ENCODE peak calls at places on chromosomes 5 and 9, in six cellular contexts. B is GM12891, F is HCT116, D is A549, J is right lobe of liver, X is spleen. U is an unnamed sample.

GRCh38 chr5:78689893-78690592 is 41.5 kb upstream of the LHFPL2 start:
- DNase-seq in X (no peak), B (no peak), F (no peak), J (no peak), D (no peak), U (no peak)

GRCh38 chr5:157222506-157223230 is 42.0 kb downstream of the ITK start:
- DNase-seq in X (no peak), D (no peak), J (no peak), B (no peak), F (no peak), U (peak; percentile 12)

GRCh38 chr5:141908796-141909195 is 14.9 kb upstream of the DELE1 start:
- DNase-seq in B (no peak), X (no peak), D (no peak), J (no peak), F (no peak), U (no peak)

GRCh38 chr9:126125177-126125576 is 201.5 kb upstream of the MVB12B start:
- DNase-seq in F (no peak), J (no peak), D (no peak), X (peak; percentile 7), B (no peak), U (no peak)

GRCh38 chr9:125987420-125987819 is 240.2 kb downstream of the PBX3 start:
- DNase-seq in D (no peak), J (peak; percentile 10), B (no peak), X (no peak), F (no peak), U (no peak)

GRCh38 chr9:32738501-32739172 is 44.7 kb upstream of the TMEM215 start:
- DNase-seq in F (peak; percentile 46), J (no peak), X (no peak), D (peak; percentile 4), B (no peak), U (no peak)

GRCh38 chr5:135491552-135492318 is 39.6 kb upstream of the TIFAB start:
- DNase-seq in X (no peak), D (no peak), J (no peak), F (no peak), B (no peak), U (no peak)

GRCh38 chr5:9920696-9921095 is 290.5 kb upstream of the TAS2R1 start:
- DNase-seq in F (no peak), D (no peak), X (no peak), J (no peak), B (no peak), U (no peak)

GRCh38 chr9:129613520-129614175 is 7.3 kb downstream of the C9orf50 start:
- DNase-seq in D (no peak), X (no peak), J (no peak), F (no peak), B (no peak), U (no peak)

GRCh38 chr5:76532061-76532460 is 91.1 kb downstream of the F2RL2 start:
- DNase-seq in B (no peak), D (no peak), X (no peak), F (no peak), J (no peak), U (no peak)

GRCh38 chr5:76527685-76528161 is 95.5 kb downstream of the F2RL2 start:
- DNase-seq in B (no peak), J (no peak), F (no peak), D (no peak), X (no peak), U (no peak)

GRCh38 chr5:76526950-76527349 is 96.3 kb downstream of the F2RL2 start:
- DNase-seq in J (no peak), D (no peak), F (no peak), X (no peak), B (no peak), U (no peak)

GRCh38 chr5:76529464-76530344 is 93.5 kb downstream of the F2RL2 start:
- DNase-seq in D (no peak), F (no peak), B (no peak), J (no peak), X (no peak), U (no peak)

DNA sequence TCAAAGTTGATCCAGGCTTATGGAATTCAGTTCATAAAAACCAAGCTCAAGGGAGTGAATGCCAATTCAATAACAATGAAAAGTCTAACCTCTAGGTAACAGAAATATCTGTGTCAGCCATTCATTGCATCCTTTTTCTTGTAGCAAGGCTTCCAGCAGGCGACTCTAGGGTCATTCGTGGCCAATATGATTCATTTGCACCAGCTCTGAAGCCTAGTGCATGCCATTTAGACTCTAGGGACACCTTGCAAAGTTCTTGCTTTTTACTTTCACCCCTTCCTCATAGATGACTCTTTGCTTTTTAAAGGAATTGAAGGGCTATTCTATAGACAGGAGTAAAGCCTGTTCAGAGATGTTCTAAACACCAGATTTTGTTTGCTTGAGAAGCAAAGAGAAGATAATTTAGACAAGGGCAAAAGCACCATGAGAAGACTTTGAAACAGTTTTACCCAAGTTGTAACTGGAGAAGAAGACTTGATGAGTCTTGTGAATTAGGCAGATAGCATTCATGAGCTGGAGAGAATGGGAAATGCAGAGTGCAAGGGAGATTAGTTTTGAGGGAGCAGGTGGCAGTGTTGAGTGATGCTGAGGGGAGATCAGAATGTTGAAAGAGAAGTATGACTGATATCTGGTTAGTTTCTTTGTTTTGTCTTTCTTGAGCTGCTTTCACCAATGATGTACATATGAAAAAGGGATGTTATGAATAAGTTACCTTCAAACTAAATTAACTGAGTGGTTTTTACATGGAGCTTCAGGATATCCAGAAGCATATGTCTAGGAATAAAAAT is 94.5 kb downstream of the F2RL2 start:
- DNase-seq in B (no peak), D (no peak), J (no peak), X (no peak), F (no peak), U (no peak)
- TF ChIP-seq POLR2A in B (no peak), D (no peak), J (no peak), X (no peak), F (no peak), U (no peak)

DNA sequence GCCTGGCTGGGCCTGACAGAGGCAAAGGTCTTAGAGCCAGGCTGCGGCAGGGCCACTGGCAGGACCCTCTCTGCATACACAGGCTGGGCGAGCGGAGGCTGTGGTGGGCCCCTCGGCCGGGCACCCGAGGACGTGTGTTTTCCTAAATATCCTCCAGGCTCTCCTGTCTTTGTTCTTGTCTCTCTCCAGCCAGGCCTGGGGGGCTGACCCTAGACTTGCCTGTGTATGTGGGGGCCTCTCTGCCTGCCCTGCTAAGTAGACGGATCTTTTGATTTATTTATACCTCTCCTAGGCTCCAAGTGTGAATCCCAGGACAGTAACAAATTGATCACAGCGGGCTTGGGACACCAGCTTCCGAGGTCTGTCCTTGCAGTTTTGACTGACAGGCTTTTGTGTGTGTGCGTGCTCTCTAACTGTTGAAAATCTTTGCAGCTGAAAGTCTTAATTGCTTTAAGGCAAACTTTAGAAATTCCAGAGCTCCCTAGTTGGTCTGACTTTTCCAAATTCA is 1.1 kb downstream of the NEK6 start:
- DNase-seq in B (no peak), F (no peak), D (no peak), X (no peak), J (no peak), U (peak; percentile 36)
- TF ChIP-seq POLR2A in B (no peak), F (no peak), D (no peak), X (no peak), J (no peak), U (no peak)

DNA sequence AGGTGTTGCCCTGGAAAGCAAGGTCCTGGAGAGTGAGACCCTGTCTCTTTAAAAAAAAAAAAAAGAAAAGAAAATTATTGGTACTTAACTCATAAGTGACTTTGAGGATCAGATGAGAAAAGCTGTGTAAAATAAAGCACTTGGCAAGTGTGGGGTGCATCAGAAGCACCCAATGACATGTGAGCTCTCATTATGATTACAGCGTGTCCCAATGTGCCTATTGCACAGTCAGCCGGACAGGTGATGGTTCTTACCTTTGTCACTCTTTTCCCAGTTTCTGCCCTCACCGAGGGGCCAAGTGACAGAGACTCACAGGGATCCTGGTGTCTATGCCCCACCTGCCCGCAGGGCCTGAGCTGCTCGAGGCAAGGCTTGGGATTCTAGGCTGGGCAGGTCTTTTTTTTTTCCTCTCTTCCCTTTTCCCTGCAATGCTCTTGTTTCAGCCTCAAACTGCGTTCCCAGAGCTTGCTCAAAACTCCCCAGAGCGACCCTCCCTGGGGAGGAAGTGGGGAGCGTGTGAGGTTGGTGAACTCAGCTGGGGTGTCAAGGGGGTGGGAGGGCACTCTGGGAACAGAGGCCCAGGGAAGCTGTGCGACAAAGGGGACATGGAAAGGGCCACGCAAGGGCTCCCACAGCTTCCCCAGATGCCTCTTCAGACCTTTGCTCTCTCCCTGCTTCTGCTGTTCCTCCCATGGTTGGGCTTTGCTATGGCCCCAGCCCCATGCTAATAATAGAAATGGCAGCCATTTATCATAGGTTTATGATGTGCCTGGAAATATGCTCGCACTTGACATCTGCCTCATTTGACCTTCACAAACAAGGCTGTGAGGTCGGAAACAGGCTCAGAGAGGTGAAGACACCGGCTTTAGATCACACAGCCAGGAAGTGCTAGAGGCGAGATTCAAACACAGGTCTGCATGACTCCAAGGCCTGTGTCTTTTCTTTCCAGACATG is 40.7 kb upstream of the IL17B start:
- DNase-seq in B (no peak), X (no peak), J (no peak), F (no peak), D (no peak), U (no peak)
- TF ChIP-seq POLR2A in B (no peak), X (no peak), J (no peak), F (no peak), D (no peak), U (no peak)

DNA sequence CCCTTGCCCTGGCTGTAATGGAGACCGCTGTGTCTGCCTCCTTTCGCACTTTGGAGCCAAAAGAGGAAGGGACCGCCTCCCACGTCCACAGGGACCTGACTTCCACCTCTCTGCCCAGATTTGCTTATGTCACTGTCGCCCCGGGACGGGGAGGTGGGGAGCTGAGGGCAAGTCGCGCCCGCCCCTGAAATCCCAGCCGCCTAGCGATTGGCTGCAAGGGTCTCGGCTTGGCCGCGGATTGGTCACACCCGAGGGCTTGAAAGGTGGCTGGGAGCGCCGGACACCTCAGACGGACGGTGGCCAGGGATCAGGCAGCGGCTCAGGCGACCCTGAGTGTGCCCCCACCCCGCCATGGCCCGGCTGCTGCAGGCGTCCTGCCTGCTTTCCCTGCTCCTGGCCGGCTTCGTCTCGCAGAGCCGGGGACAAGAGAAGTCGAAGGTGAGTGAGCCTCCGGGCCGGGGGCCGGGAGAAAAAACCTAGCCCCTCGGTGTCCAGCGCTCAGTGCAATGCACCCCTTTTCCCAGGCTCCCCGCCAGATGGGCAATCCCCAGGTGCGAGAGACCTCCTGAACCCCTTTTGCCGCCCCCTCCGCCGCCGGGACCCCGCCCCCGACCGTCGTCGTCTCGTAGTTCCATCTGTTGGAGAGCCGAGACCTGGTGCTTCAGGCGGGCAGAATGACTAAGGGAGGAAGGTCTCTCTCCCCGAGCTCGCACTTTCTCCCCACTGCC is at the start of gene GPX3:
- DNase-seq in B (peak; percentile 64), X (peak; percentile 93), D (peak; percentile 78), F (no peak), J (peak; percentile 98), U (peak; percentile 51)
- TF ChIP-seq POLR2A in B (no peak), X (peak; percentile 75), D (peak; percentile 49), F (no peak), J (peak; percentile 99), U (peak; percentile 51)

U was measured in H54.